ENCODE peak calls at places on chromosomes 12 and 14, in six cellular contexts. W is neural progenitor cell, J is PC-3, V is Karpas-422, F is HCT116, Y is H9. Z is an unnamed sample.

GRCh38 chr14:46999661-47000060 is 348.1 kb upstream of the RPL10L start:
- DNase-seq in W (no peak), J (no peak), V (no peak), F (no peak), Y (no peak), Z (no peak)

GRCh38 chr12:98424726-98425401 is 90.5 kb upstream of the TMPO start:
- DNase-seq in W (peak), J (peak), V (peak), F (peak), Y (peak), Z (peak)

GRCh38 chr12:89319111-89319510 is 33.2 kb downstream of the DUSP6 start:
- DNase-seq in W (peak), J (no peak), V (no peak), F (no peak), Y (no peak), Z (no peak)

GRCh38 chr12:117322428-117322827 is 39.0 kb downstream of the NOS1 start:
- DNase-seq in W (no peak), J (no peak), V (no peak), F (no peak), Y (no peak), Z (no peak)

GRCh38 chr12:67433393-67434175 is 164.4 kb downstream of the CAND1 start:
- DNase-seq in W (no peak), J (peak), V (peak), F (no peak), Y (no peak), Z (no peak)

GRCh38 chr14:91755560-91755959 is 23.7 kb upstream of the CATSPERB start:
- DNase-seq in W (no peak), J (peak), V (no peak), F (peak), Y (no peak), Z (no peak)

GRCh38 chr12:52147983-52148540 is 43.8 kb downstream of the KRT80 start:
- DNase-seq in W (no peak), J (no peak), V (no peak), F (no peak), Y (no peak), Z (no peak)

GRCh38 chr14:32724864-32725550 is 213.7 kb upstream of the NPAS3 start:
- DNase-seq in W (no peak), J (peak), V (no peak), F (no peak), Y (no peak), Z (no peak)

GRCh38 chr12:117005417-117006046 is 93.7 kb downstream of the TESC start:
- DNase-seq in W (no peak), J (no peak), V (no peak), F (no peak), Y (no peak), Z (no peak)

GRCh38 chr12:122086641-122087285 is 8.2 kb downstream of the MLXIP start:
- DNase-seq in W (no peak), J (no peak), V (no peak), F (no peak), Y (no peak), Z (no peak)

GRCh38 chr12:120692524-120693033 is 5.6 kb downstream of the MLEC start:
- DNase-seq in W (no peak), J (no peak), V (no peak), F (no peak), Y (no peak), Z (no peak)

GRCh38 chr12:112916270-112916669 is 9.5 kb downstream of the OAS1 start:
- DNase-seq in W (no peak), J (peak), V (no peak), F (no peak), Y (no peak), Z (no peak)

GRCh38 chr12:11729008-11729407 is 79.5 kb downstream of the ETV6 start:
- DNase-seq in W (no peak), J (peak), V (no peak), F (no peak), Y (no peak), Z (no peak)

GRCh38 chr14:54106802-54107377 is 150.3 kb upstream of the BMP4 start:
- DNase-seq in W (peak), J (peak), V (no peak), F (no peak), Y (no peak), Z (no peak)

GRCh38 chr14:92575061-92575772 is 61.6 kb downstream of the RIN3 start:
- DNase-seq in W (no peak), J (no peak), V (no peak), F (no peak), Y (no peak), Z (no peak)

GRCh38 chr12:15534322-15534721 is 212.0 kb downstream of the PTPRO start:
- DNase-seq in W (no peak), J (no peak), V (peak), F (no peak), Y (no peak), Z (peak)

GRCh38 chr12:73361156-73361866 is 1089.1 kb downstream of the TRHDE start:
- DNase-seq in W (no peak), J (no peak), V (no peak), F (no peak), Y (no peak), Z (no peak)

GRCh38 chr12:26287666-26288408 is 92.5 kb downstream of the SSPN start:
- DNase-seq in W (no peak), J (no peak), V (no peak), F (no peak), Y (no peak), Z (no peak)

GRCh38 chr12:90004319-90005074 is 295.9 kb upstream of the ATP2B1 start:
- DNase-seq in W (no peak), J (no peak), V (no peak), F (no peak), Y (no peak), Z (no peak)

GRCh38 chr14:82067221-82067620 is 533.6 kb upstream of the SEL1L start:
- DNase-seq in W (peak), J (no peak), V (no peak), F (no peak), Y (no peak), Z (no peak)

GRCh38 chr12:89695100-89695499 is 13.5 kb downstream of the ATP2B1 start:
- DNase-seq in W (no peak), J (no peak), V (no peak), F (no peak), Y (no peak), Z (no peak)

GRCh38 chr12:132124766-132125425 is 19.2 kb downstream of the DDX51 start:
- DNase-seq in W (no peak), J (no peak), V (no peak), F (no peak), Y (no peak), Z (no peak)

GRCh38 chr12:92648242-92649031 is 54.4 kb upstream of the PLEKHG7 start:
- DNase-seq in W (peak), J (peak), V (no peak), F (no peak), Y (no peak), Z (no peak)

GRCh38 chr12:124386059-124386458 is 91.2 kb downstream of the RFLNA start:
- DNase-seq in W (no peak), J (peak), V (no peak), F (no peak), Y (no peak), Z (no peak)

GRCh38 chr14:73723799-73724621 is 9.8 kb upstream of the PNMA1 start:
- DNase-seq in W (peak), J (peak), V (peak), F (no peak), Y (peak), Z (no peak)

GRCh38 chr12:90027889-90028570 is 319.4 kb upstream of the ATP2B1 start:
- DNase-seq in W (no peak), J (no peak), V (no peak), F (no peak), Y (no peak), Z (no peak)

GRCh38 chr12:58395470-58395869 is 454.1 kb downstream of the ATP23 start:
- DNase-seq in W (no peak), J (peak), V (no peak), F (peak), Y (no peak), Z (no peak)

GRCh38 chr14:93857500-93857899 is 69.2 kb upstream of the PRIMA1 start:
- DNase-seq in W (peak), J (no peak), V (no peak), F (peak), Y (peak), Z (no peak)

GRCh38 chr12:125091401-125091800 is 26.2 kb downstream of the AACS start:
- DNase-seq in W (no peak), J (no peak), V (no peak), F (no peak), Y (no peak), Z (no peak)

GRCh38 chr12:40436564-40436963 is 211.8 kb downstream of the LRRK2 start:
- DNase-seq in W (no peak), J (no peak), V (no peak), F (no peak), Y (no peak), Z (no peak)

GRCh38 chr14:81831128-81831815 is 297.6 kb upstream of the SEL1L start:
- DNase-seq in W (peak), J (no peak), V (no peak), F (no peak), Y (no peak), Z (no peak)

GRCh38 chr12:1469063-1469462 is 125.3 kb downstream of the FBXL14 start:
- DNase-seq in W (no peak), J (no peak), V (no peak), F (no peak), Y (no peak), Z (no peak)

GRCh38 chr12:1470051-1470450 is 124.3 kb downstream of the FBXL14 start:
- DNase-seq in W (no peak), J (no peak), V (no peak), F (no peak), Y (no peak), Z (no peak)

GRCh38 chr12:1473418-1473817 is 121.0 kb downstream of the FBXL14 start:
- DNase-seq in W (no peak), J (no peak), V (no peak), F (no peak), Y (no peak), Z (peak)

GRCh38 chr12:1474059-1474537 is 120.3 kb downstream of the FBXL14 start:
- DNase-seq in W (no peak), J (peak), V (no peak), F (peak), Y (no peak), Z (no peak)

GRCh38 chr12:1471224-1471623 is 123.2 kb downstream of the FBXL14 start:
- DNase-seq in W (no peak), J (peak), V (no peak), F (no peak), Y (no peak), Z (no peak)
- H3K9ac ChIP-seq in W (no peak), J (no peak), V (no peak), F (no peak), Y (no peak), Z (no peak)

DNA sequence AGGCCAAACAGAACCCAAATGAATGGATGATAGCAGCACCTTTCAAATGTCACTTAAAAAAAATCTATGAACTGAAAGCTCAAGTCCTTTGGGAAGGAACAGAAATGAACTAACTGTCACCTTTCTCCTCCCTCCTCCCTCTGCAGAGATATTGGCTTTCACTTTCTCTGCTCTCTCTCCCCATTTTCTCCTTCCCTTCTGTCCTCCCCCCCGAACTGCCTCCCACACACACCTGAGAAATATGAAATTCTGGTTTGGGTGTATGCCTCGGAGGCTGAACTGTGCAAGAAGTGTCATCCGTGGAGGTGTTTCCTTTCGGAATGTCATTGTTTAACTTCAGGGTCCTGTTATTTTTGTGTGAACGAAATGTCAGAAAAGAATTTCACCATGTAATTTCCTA is 87.8 kb downstream of the NEDD1 start:
- DNase-seq in W (no peak), J (no peak), V (no peak), F (no peak), Y (no peak), Z (no peak)
- H3K4me2 ChIP-seq in W (peak), J (no peak), V (no peak), F (no peak), Y (no peak), Z (peak)

GRCh38 chr12:6946033-6946919 is 2.5 kb downstream of the C12orf57 start:
- DNase-seq in W (peak), J (peak), V (peak), F (peak), Y (peak), Z (no peak)
- H3K9ac ChIP-seq in W (no peak), J (peak), V (peak), F (peak), Y (no peak), Z (peak)

DNA sequence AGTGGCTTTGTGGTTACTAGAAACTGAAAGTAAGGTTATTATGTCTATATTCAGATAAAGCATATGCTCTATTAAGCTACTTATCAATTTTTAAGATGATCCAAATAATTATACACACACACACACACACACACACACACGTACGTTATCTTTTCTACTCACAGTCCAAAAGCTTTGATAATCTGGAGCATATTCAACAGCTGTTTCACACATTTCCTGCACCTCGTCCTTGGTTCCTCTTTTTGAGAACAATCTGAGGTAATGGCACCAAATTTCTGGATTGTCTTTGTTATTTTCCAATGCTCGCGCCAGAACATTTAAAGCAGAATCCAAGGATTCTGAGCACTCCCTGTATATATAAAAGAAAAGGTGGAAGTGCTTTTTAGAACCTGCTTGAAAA is 37.5 kb downstream of the ZFC3H1 start:
- DNase-seq in W (no peak), J (no peak), V (peak), F (no peak), Y (no peak), Z (no peak)
- H3K4me2 ChIP-seq in W (no peak), J (peak), V (no peak), F (no peak), Y (no peak), Z (no peak)

Z was measured in DND-41.